ENCODE peak calls at places on chromosome 17, in four cellular contexts. One of them, this sample, is unnamed.

GRCh38 chr17:79463421-79464309 is 147.2 kb downstream of the RBFOX3 start:
- DNase-seq in NCI-H460: no peak
- DNase-seq in stimulated activated CD8-positive, alpha-beta memory T cell treated with anti-CD3 and anti-CD28 coated beads, Interleukin-4, amount 100 ng/mL, for 4 hours: no peak
- DNase-seq in hypothalamus: no peak
- DNase-seq in this sample: no peak

GRCh38 chr17:83194761-83195329 is 115.4 kb downstream of the METRNL start:
- DNase-seq in hypothalamus: no peak
- DNase-seq in stimulated activated CD8-positive, alpha-beta memory T cell treated with anti-CD3 and anti-CD28 coated beads, Interleukin-4, amount 100 ng/mL, for 4 hours: no peak
- DNase-seq in NCI-H460: no peak
- DNase-seq in this sample: peak; percentile 93

GRCh38 chr17:78174332-78174869 is 6.0 kb downstream of the SYNGR2 start:
- DNase-seq in NCI-H460: no peak
- DNase-seq in stimulated activated CD8-positive, alpha-beta memory T cell treated with anti-CD3 and anti-CD28 coated beads, Interleukin-4, amount 100 ng/mL, for 4 hours: no peak
- DNase-seq in hypothalamus: peak; percentile 86
- DNase-seq in this sample: peak; percentile 83

GRCh38 chr17:49817993-49818392 is 29.5 kb downstream of the KAT7 start:
- DNase-seq in NCI-H460: no peak
- DNase-seq in stimulated activated CD8-positive, alpha-beta memory T cell treated with anti-CD3 and anti-CD28 coated beads, Interleukin-4, amount 100 ng/mL, for 4 hours: peak; percentile 8
- DNase-seq in hypothalamus: no peak
- DNase-seq in this sample: no peak

GRCh38 chr17:47368262-47368661 is 44.5 kb downstream of the EFCAB13 start:
- DNase-seq in hypothalamus: no peak
- DNase-seq in NCI-H460: no peak
- DNase-seq in stimulated activated CD8-positive, alpha-beta memory T cell treated with anti-CD3 and anti-CD28 coated beads, Interleukin-4, amount 100 ng/mL, for 4 hours: no peak
- DNase-seq in this sample: no peak

GRCh38 chr17:2885751-2886150 is 89.5 kb downstream of the RAP1GAP2 start:
- DNase-seq in hypothalamus: no peak
- DNase-seq in stimulated activated CD8-positive, alpha-beta memory T cell treated with anti-CD3 and anti-CD28 coated beads, Interleukin-4, amount 100 ng/mL, for 4 hours: no peak
- DNase-seq in NCI-H460: no peak
- DNase-seq in this sample: no peak

GRCh38 chr17:72270530-72270929 is 149.7 kb downstream of the SOX9 start:
- DNase-seq in hypothalamus: no peak
- DNase-seq in stimulated activated CD8-positive, alpha-beta memory T cell treated with anti-CD3 and anti-CD28 coated beads, Interleukin-4, amount 100 ng/mL, for 4 hours: no peak
- DNase-seq in NCI-H460: no peak
- DNase-seq in this sample: peak; percentile 27

GRCh38 chr17:80615311-80615710 is 70.7 kb downstream of the RPTOR start:
- DNase-seq in NCI-H460: no peak
- DNase-seq in hypothalamus: no peak
- DNase-seq in stimulated activated CD8-positive, alpha-beta memory T cell treated with anti-CD3 and anti-CD28 coated beads, Interleukin-4, amount 100 ng/mL, for 4 hours: no peak
- DNase-seq in this sample: no peak

GRCh38 chr17:78735832-78736525 is 46.1 kb downstream of the CYTH1 start:
- DNase-seq in NCI-H460: no peak
- DNase-seq in hypothalamus: no peak
- DNase-seq in stimulated activated CD8-positive, alpha-beta memory T cell treated with anti-CD3 and anti-CD28 coated beads, Interleukin-4, amount 100 ng/mL, for 4 hours: no peak
- DNase-seq in this sample: no peak

GRCh38 chr17:968812-969766 is 10.5 kb downstream of the NXN start:
- DNase-seq in NCI-H460: no peak
- DNase-seq in stimulated activated CD8-positive, alpha-beta memory T cell treated with anti-CD3 and anti-CD28 coated beads, Interleukin-4, amount 100 ng/mL, for 4 hours: no peak
- DNase-seq in hypothalamus: no peak
- DNase-seq in this sample: peak; percentile 62

GRCh38 chr17:76736349-76737081 is 616 bp downstream of the SRSF2 start:
- DNase-seq in NCI-H460: peak; percentile 59
- DNase-seq in stimulated activated CD8-positive, alpha-beta memory T cell treated with anti-CD3 and anti-CD28 coated beads, Interleukin-4, amount 100 ng/mL, for 4 hours: no peak
- DNase-seq in hypothalamus: peak; percentile 75
- DNase-seq in this sample: peak; percentile 90

GRCh38 chr17:2138318-2138717 is 83.4 kb downstream of the HIC1 start:
- DNase-seq in hypothalamus: no peak
- DNase-seq in NCI-H460: no peak
- DNase-seq in stimulated activated CD8-positive, alpha-beta memory T cell treated with anti-CD3 and anti-CD28 coated beads, Interleukin-4, amount 100 ng/mL, for 4 hours: no peak
- DNase-seq in this sample: no peak

GRCh38 chr17:71188811-71189492 is 931.9 kb upstream of the SOX9 start:
- DNase-seq in stimulated activated CD8-positive, alpha-beta memory T cell treated with anti-CD3 and anti-CD28 coated beads, Interleukin-4, amount 100 ng/mL, for 4 hours: no peak
- DNase-seq in NCI-H460: no peak
- DNase-seq in hypothalamus: no peak
- DNase-seq in this sample: peak; percentile 37

GRCh38 chr17:50266384-50267073 is 7.7 kb upstream of the TMEM92 start:
- DNase-seq in NCI-H460: no peak
- DNase-seq in hypothalamus: no peak
- DNase-seq in stimulated activated CD8-positive, alpha-beta memory T cell treated with anti-CD3 and anti-CD28 coated beads, Interleukin-4, amount 100 ng/mL, for 4 hours: no peak
- DNase-seq in this sample: peak; percentile 96

GRCh38 chr17:3043737-3044365 is 19.6 kb downstream of the OR1D5 start:
- DNase-seq in NCI-H460: no peak
- DNase-seq in hypothalamus: no peak
- DNase-seq in stimulated activated CD8-positive, alpha-beta memory T cell treated with anti-CD3 and anti-CD28 coated beads, Interleukin-4, amount 100 ng/mL, for 4 hours: no peak
- DNase-seq in this sample: no peak

GRCh38 chr17:13594762-13595697 is 6.7 kb downstream of the HS3ST3A1 start:
- DNase-seq in hypothalamus: peak; percentile 32
- DNase-seq in NCI-H460: peak; percentile 95
- DNase-seq in stimulated activated CD8-positive, alpha-beta memory T cell treated with anti-CD3 and anti-CD28 coated beads, Interleukin-4, amount 100 ng/mL, for 4 hours: peak; percentile 75
- DNase-seq in this sample: peak; percentile 90

GRCh38 chr17:50956750-50957523 is 90.8 kb upstream of the TOB1 start:
- DNase-seq in hypothalamus: peak; percentile 22
- DNase-seq in stimulated activated CD8-positive, alpha-beta memory T cell treated with anti-CD3 and anti-CD28 coated beads, Interleukin-4, amount 100 ng/mL, for 4 hours: peak; percentile 27
- DNase-seq in NCI-H460: peak; percentile 67
- DNase-seq in this sample: peak; percentile 92

GRCh38 chr17:7850970-7851437 is 3.9 kb upstream of the TMEM88 start:
- DNase-seq in stimulated activated CD8-positive, alpha-beta memory T cell treated with anti-CD3 and anti-CD28 coated beads, Interleukin-4, amount 100 ng/mL, for 4 hours: no peak
- DNase-seq in hypothalamus: no peak
- DNase-seq in NCI-H460: no peak
- DNase-seq in this sample: no peak

GRCh38 chr17:39996789-39997188 is 16.2 kb downstream of the PSMD3 start:
- DNase-seq in NCI-H460: no peak
- DNase-seq in hypothalamus: no peak
- DNase-seq in stimulated activated CD8-positive, alpha-beta memory T cell treated with anti-CD3 and anti-CD28 coated beads, Interleukin-4, amount 100 ng/mL, for 4 hours: no peak
- DNase-seq in this sample: peak; percentile 62

GRCh38 chr17:79838541-79839274 is 532 bp downstream of the CBX4 start:
- DNase-seq in NCI-H460: no peak
- DNase-seq in hypothalamus: peak; percentile 60
- DNase-seq in stimulated activated CD8-positive, alpha-beta memory T cell treated with anti-CD3 and anti-CD28 coated beads, Interleukin-4, amount 100 ng/mL, for 4 hours: no peak
- DNase-seq in this sample: peak; percentile 97

GRCh38 chr17:39593371-39593770 is 14.3 kb downstream of the NEUROD2 start:
- DNase-seq in NCI-H460: no peak
- DNase-seq in stimulated activated CD8-positive, alpha-beta memory T cell treated with anti-CD3 and anti-CD28 coated beads, Interleukin-4, amount 100 ng/mL, for 4 hours: no peak
- DNase-seq in hypothalamus: no peak
- DNase-seq in this sample: no peak

GRCh38 chr17:81148571-81148970 is 16.7 kb upstream of the PVALEF start:
- DNase-seq in stimulated activated CD8-positive, alpha-beta memory T cell treated with anti-CD3 and anti-CD28 coated beads, Interleukin-4, amount 100 ng/mL, for 4 hours: no peak
- DNase-seq in NCI-H460: no peak
- DNase-seq in hypothalamus: no peak
- DNase-seq in this sample: no peak

GRCh38 chr17:52276609-52277008 is 118.1 kb upstream of the CA10 start:
- DNase-seq in hypothalamus: no peak
- DNase-seq in stimulated activated CD8-positive, alpha-beta memory T cell treated with anti-CD3 and anti-CD28 coated beads, Interleukin-4, amount 100 ng/mL, for 4 hours: no peak
- DNase-seq in NCI-H460: no peak
- DNase-seq in this sample: no peak

GRCh38 chr17:55440391-55440790 is 18.8 kb upstream of the MMD start:
- DNase-seq in hypothalamus: no peak
- DNase-seq in stimulated activated CD8-positive, alpha-beta memory T cell treated with anti-CD3 and anti-CD28 coated beads, Interleukin-4, amount 100 ng/mL, for 4 hours: no peak
- DNase-seq in NCI-H460: no peak
- DNase-seq in this sample: no peak

GRCh38 chr17:65800655-65801054 is 239.2 kb upstream of the AXIN2 start:
- DNase-seq in stimulated activated CD8-positive, alpha-beta memory T cell treated with anti-CD3 and anti-CD28 coated beads, Interleukin-4, amount 100 ng/mL, for 4 hours: no peak
- DNase-seq in hypothalamus: no peak
- DNase-seq in NCI-H460: no peak
- DNase-seq in this sample: no peak

GRCh38 chr17:1908699-1909309 is 79.0 kb downstream of the RPA1 start:
- DNase-seq in hypothalamus: peak; percentile 22
- DNase-seq in stimulated activated CD8-positive, alpha-beta memory T cell treated with anti-CD3 and anti-CD28 coated beads, Interleukin-4, amount 100 ng/mL, for 4 hours: no peak
- DNase-seq in NCI-H460: peak; percentile 54
- DNase-seq in this sample: peak; percentile 90

GRCh38 chr17:29112780-29113295 is 67.4 kb downstream of the MYO18A start:
- DNase-seq in stimulated activated CD8-positive, alpha-beta memory T cell treated with anti-CD3 and anti-CD28 coated beads, Interleukin-4, amount 100 ng/mL, for 4 hours: no peak
- DNase-seq in hypothalamus: peak; percentile 18
- DNase-seq in NCI-H460: no peak
- DNase-seq in this sample: peak; percentile 94

GRCh38 chr17:57868775-57869598 is 19.1 kb upstream of the MRPS23 start:
- DNase-seq in hypothalamus: no peak
- DNase-seq in stimulated activated CD8-positive, alpha-beta memory T cell treated with anti-CD3 and anti-CD28 coated beads, Interleukin-4, amount 100 ng/mL, for 4 hours: no peak
- DNase-seq in NCI-H460: no peak
- DNase-seq in this sample: peak; percentile 82

GRCh38 chr17:27596571-27597187 is 34.3 kb upstream of the LGALS9 start:
- DNase-seq in NCI-H460: no peak
- DNase-seq in hypothalamus: no peak
- DNase-seq in stimulated activated CD8-positive, alpha-beta memory T cell treated with anti-CD3 and anti-CD28 coated beads, Interleukin-4, amount 100 ng/mL, for 4 hours: no peak
- DNase-seq in this sample: peak; percentile 78

GRCh38 chr17:17710728-17711541 is 29.7 kb downstream of the RAI1 start:
- DNase-seq in stimulated activated CD8-positive, alpha-beta memory T cell treated with anti-CD3 and anti-CD28 coated beads, Interleukin-4, amount 100 ng/mL, for 4 hours: no peak
- DNase-seq in hypothalamus: no peak
- DNase-seq in NCI-H460: peak; percentile 61
- DNase-seq in this sample: peak; percentile 98

GRCh38 chr17:2292100-2292499 is 11.5 kb downstream of the SMG6 start:
- DNase-seq in NCI-H460: no peak
- DNase-seq in hypothalamus: no peak
- DNase-seq in stimulated activated CD8-positive, alpha-beta memory T cell treated with anti-CD3 and anti-CD28 coated beads, Interleukin-4, amount 100 ng/mL, for 4 hours: no peak
- DNase-seq in this sample: no peak

GRCh38 chr17:18314059-18314730 is 599 bp downstream of the TOP3A start:
- DNase-seq in stimulated activated CD8-positive, alpha-beta memory T cell treated with anti-CD3 and anti-CD28 coated beads, Interleukin-4, amount 100 ng/mL, for 4 hours: no peak
- DNase-seq in NCI-H460: no peak
- DNase-seq in hypothalamus: no peak
- DNase-seq in this sample: peak; percentile 47

GRCh38 chr17:3659541-3660111 is 8.8 kb downstream of the TAX1BP3 start:
- DNase-seq in NCI-H460: no peak
- DNase-seq in stimulated activated CD8-positive, alpha-beta memory T cell treated with anti-CD3 and anti-CD28 coated beads, Interleukin-4, amount 100 ng/mL, for 4 hours: no peak
- DNase-seq in hypothalamus: no peak
- DNase-seq in this sample: peak; percentile 100

GRCh38 chr17:43356450-43356849 is 42.3 kb upstream of the ARL4D start:
- DNase-seq in NCI-H460: no peak
- DNase-seq in stimulated activated CD8-positive, alpha-beta memory T cell treated with anti-CD3 and anti-CD28 coated beads, Interleukin-4, amount 100 ng/mL, for 4 hours: no peak
- DNase-seq in hypothalamus: no peak
- DNase-seq in this sample: no peak

GRCh38 chr17:59844884-59845594 is 47.7 kb downstream of the TUBD1 start:
- DNase-seq in stimulated activated CD8-positive, alpha-beta memory T cell treated with anti-CD3 and anti-CD28 coated beads, Interleukin-4, amount 100 ng/mL, for 4 hours: no peak
- DNase-seq in NCI-H460: no peak
- DNase-seq in hypothalamus: no peak
- DNase-seq in this sample: no peak

This sample was measured in osteoblast.